ENCODE peak calls at places on chromosomes 3 and 15, in four cellular contexts. O is psoas muscle, S is GM20000, U is OCI-LY7. B is an unnamed sample.

GRCh38 chr15:43189296-43189695 is 4.1 kb downstream of the CCNDBP1 start:
- DNase-seq in S (no peak), U (no peak), O (no peak), B (no peak)

GRCh38 chr15:90560229-90560771 is 30.6 kb downstream of the CRTC3 start:
- DNase-seq in O (peak; percentile 61), S (no peak), U (no peak), B (peak; percentile 88)

GRCh38 chr3:97197830-97198229 is 383.4 kb downstream of the EPHA6 start:
- DNase-seq in U (no peak), S (no peak), O (no peak), B (no peak)

GRCh38 chr15:59946084-59946483 is 58.0 kb upstream of the FOXB1 start:
- DNase-seq in U (no peak), S (no peak), O (no peak), B (no peak)

GRCh38 chr3:170499562-170500156 is 81.0 kb downstream of the CLDN11 start:
- DNase-seq in U (peak; percentile 25), O (peak; percentile 55), S (peak; percentile 54), B (peak; percentile 89)

GRCh38 chr15:89998141-89998661 is 2.9 kb upstream of the ZNF710 start:
- DNase-seq in O (no peak), U (no peak), S (no peak), B (peak; percentile 60)

GRCh38 chr3:18369561-18370185 is 55.5 kb downstream of the SATB1 start:
- DNase-seq in O (no peak), S (no peak), U (no peak), B (no peak)

GRCh38 chr3:154931484-154931883 is 148.6 kb upstream of the MME start:
- DNase-seq in O (no peak), S (no peak), U (no peak), B (peak; percentile 15)

GRCh38 chr3:173411288-173412064 is 13.9 kb downstream of the NLGN1 start:
- DNase-seq in U (peak; percentile 1), O (no peak), S (no peak), B (peak; percentile 60)

GRCh38 chr3:134749174-134749573 is 45.9 kb upstream of the EPHB1 start:
- DNase-seq in O (no peak), S (no peak), U (no peak), B (no peak)

GRCh38 chr3:36907911-36908646 is 36.8 kb downstream of the TRANK1 start:
- DNase-seq in O (no peak), U (peak; percentile 73), S (peak; percentile 21), B (peak; percentile 85)

GRCh38 chr3:34504755-34505154 is 706.3 kb downstream of the PDCD6IP start:
- DNase-seq in U (no peak), O (no peak), S (no peak), B (no peak)

GRCh38 chr3:125683067-125683844 is 88.0 kb upstream of the OSBPL11 start:
- DNase-seq in U (no peak), O (no peak), S (no peak), B (no peak)

GRCh38 chr3:79846148-79846933 is 78.5 kb upstream of the ROBO1 start:
- DNase-seq in U (peak; percentile 4), S (peak; percentile 5), O (no peak), B (no peak)

GRCh38 chr3:25719321-25719720 is 54.6 kb upstream of the TOP2B start:
- DNase-seq in O (no peak), S (no peak), U (no peak), B (no peak)

GRCh38 chr3:124916837-124917409 is 17.6 kb downstream of the MUC13 start:
- DNase-seq in O (no peak), S (no peak), U (no peak), B (no peak)

GRCh38 chr3:129034650-129035049 is 25.9 kb upstream of the GP9 start:
- DNase-seq in U (no peak), O (no peak), S (no peak), B (no peak)

GRCh38 chr3:58107597-58107996 is 99.4 kb downstream of the FLNB start:
- DNase-seq in U (no peak), S (no peak), O (no peak), B (no peak)

GRCh38 chr15:64513823-64514222 is 53.4 kb downstream of the ZNF609 start:
- DNase-seq in S (no peak), U (no peak), O (no peak), B (no peak)

GRCh38 chr15:92012368-92012629 is 158.8 kb downstream of the SLCO3A1 start:
- DNase-seq in O (no peak), S (no peak), U (no peak), B (no peak)

GRCh38 chr3:49568965-49569364 is 14.7 kb downstream of the BSN start:
- DNase-seq in U (no peak), S (no peak), O (no peak), B (no peak)

DNA sequence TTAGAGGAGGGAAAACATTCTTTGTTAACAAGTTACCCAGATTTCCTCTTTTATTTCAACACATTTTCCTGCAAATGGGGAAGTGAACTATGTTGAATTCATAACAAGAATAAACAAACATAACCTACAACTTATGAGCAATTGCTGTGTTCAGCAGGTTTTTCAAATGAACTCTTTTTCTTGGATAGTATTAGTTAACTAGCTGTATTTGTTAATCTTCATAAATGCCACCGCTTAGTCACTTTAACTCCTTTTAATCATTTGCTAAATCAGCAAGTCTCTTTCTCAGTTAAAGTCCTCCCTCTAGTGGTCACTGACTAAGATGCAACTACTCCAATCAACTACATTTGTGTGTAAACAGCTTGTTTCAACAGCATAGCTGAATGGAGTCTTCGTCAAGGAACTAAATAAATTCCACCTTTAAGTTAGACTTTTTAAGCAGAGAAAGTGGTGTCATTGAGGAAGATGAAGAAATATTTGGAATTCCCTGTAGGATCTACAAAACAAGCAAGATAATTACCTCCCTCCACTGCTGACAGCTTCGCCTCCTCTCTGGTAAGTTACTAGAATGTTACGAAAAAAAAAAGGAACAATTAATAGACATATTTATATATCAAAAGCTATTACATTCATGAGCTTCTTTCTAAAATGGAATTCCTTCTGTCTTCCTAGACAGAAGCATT is 1122.0 kb downstream of the ROBO1 start:
- DNase-seq in S (peak; percentile 23), O (no peak), U (peak; percentile 56), B (peak; percentile 90)
- TF ChIP-seq CTCF in S (peak; percentile 60), O (peak; percentile 89), U (peak; percentile 96), B (peak; percentile 78)

GRCh38 chr3:100708644-100708988 is 678 bp upstream of the TFG start:
- DNase-seq in O (no peak), U (no peak), S (no peak), B (no peak)
- TF ChIP-seq CTCF in O (no peak), U (no peak), S (no peak), B (no peak)

GRCh38 chr3:114370537-114371174 is 76.8 kb downstream of the TIGIT start:
- DNase-seq in U (no peak), O (no peak), S (no peak), B (no peak)
- TF ChIP-seq CTCF in U (peak; percentile 53), O (no peak), S (no peak), B (peak; percentile 30)

GRCh38 chr3:196985298-196985697 is 16.7 kb upstream of the PIGZ start:
- DNase-seq in S (no peak), U (no peak), O (no peak), B (no peak)

GRCh38 chr3:196987022-196987421 is 18.4 kb upstream of the PIGZ start:
- DNase-seq in U (no peak), S (no peak), O (no peak), B (no peak)

GRCh38 chr3:196983186-196983585 is 14.6 kb upstream of the PIGZ start:
- DNase-seq in O (no peak), S (no peak), U (no peak), B (no peak)

GRCh38 chr3:196988241-196989029 is 19.8 kb upstream of the PIGZ start:
- DNase-seq in O (peak; percentile 26), U (peak; percentile 47), S (no peak), B (peak; percentile 33)

GRCh38 chr3:196985954-196986885 is 17.6 kb upstream of the PIGZ start:
- DNase-seq in U (no peak), O (no peak), S (no peak), B (no peak)
- TF ChIP-seq CTCF in U (no peak), O (no peak), S (no peak), B (peak; percentile 19)

DNA sequence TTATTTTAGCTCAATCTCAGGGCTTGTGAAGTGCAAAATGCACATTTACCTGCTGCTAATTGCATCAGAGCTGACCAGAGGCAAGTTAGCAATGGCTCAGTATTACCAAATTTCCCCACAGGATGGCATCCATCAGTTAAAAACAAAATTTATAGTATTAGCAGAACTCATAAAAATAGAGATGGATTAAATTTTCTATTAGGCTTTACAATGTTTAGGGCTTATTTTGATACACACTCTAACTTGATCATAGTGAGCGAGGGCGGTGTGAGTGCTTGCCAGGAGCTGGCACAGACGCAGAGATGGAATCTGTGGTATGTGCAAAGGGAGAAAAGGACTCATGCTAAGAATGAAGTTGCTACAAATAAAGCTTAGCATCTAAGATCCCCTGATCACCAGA is 241.0 kb downstream of the NSUN3 start:
- DNase-seq in S (no peak), U (no peak), O (no peak), B (peak; percentile 52)
- TF ChIP-seq CTCF in S (no peak), U (peak; percentile 13), O (no peak), B (peak; percentile 39)

DNA sequence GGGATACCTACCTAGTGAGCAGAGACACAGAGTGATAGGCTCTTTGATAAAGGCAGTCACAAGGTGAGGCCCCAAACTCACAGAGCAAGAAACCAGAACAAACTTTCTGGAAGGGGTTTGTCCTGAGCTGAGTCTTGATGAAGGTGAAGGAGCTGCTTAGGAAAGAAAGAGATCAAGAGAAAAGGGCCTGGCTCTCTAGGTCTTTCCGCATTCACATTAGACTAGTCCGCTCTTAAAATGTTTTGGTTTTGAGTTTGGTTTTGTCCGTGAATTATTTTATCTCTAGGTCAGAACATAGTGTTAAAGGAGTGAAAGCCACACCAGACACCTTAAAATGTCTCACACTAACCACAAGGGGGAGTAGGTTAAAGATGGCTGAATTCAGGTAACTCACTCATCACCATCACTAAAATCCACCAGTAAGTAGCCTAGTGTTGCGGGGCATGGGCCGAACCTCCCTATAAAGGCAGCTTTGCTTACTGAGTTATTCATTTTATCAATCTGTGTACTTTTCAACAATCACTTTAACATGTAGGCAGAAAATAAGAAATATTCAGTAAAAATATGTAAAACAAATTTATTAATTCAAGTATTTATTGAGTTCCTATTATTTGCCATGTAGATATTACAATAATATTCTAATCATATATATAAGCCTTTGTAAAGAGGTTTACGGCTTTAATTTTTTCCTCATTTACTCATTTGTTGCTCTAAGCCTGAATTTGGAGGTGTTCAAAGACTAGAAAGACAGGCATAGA is 121.5 kb upstream of the TSC22D2 start:
- DNase-seq in U (peak; percentile 59), S (peak; percentile 31), O (no peak), B (peak; percentile 79)
- TF ChIP-seq CTCF in U (peak; percentile 75), S (peak; percentile 29), O (peak; percentile 63), B (peak; percentile 72)

DNA sequence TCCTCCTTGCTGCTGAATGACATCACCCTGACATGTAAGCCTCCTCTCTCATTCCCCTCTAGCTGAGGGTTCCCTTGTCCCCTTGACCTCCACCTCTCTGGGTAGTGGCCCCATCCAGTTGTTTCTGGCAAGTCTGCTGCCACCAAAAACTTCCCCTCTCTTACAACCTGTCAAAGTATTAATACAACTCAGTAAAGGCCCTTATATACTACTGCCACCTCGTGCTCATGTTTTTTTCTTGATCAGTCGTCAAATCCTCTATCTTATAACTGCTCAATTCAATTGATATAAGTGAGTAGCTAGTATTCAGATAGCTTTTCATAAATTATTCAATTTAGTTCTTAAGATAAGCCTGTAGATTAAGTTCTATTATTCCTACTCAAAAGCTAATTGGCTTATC is 249.6 kb downstream of the MBNL1 start:
- DNase-seq in O (no peak), U (no peak), S (no peak), B (no peak)
- TF ChIP-seq CTCF in O (no peak), U (peak; percentile 53), S (no peak), B (no peak)

DNA sequence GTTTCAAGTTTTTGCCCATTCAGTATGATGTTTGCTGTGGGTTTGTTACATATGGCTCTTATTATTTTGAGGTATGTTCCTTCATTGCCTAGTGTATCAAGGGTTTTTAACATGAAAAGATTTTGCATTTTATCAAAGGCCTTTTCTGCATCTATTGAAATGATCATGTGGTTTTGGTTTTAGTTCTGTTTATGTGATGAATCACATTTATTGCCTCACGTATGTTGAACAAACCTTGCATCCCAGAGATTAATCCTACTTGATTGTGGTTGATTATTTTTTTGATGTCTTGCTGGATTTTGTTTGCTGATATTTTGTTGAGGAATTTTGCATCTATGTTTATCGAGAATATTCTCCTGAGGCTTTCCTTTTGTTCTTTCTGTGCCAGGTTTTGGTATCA is 39.4 kb downstream of the TMCO5A start:
- DNase-seq in U (no peak), O (no peak), S (no peak), B (peak; percentile 42)
- TF ChIP-seq CTCF in U (no peak), O (no peak), S (no peak), B (no peak)